ENCODE peak calls at places on chromosome 19, in four cellular contexts. One of them, this sample, is unnamed. For H3K4me1, the result is how much of the 10 kb centered on the place peaks cover.

GRCh38 chr19:3324405-3324856 is 42.0 kb upstream of the NFIC start:
- DNase-seq in PC-9: no peak
- DNase-seq in heart left ventricle: peak
- DNase-seq in A549: no peak
- DNase-seq in this sample: no peak

GRCh38 chr19:48963371-48964204 is 1.5 kb upstream of the FTL start:
- DNase-seq in A549: peak
- DNase-seq in heart left ventricle: peak
- DNase-seq in PC-9: peak
- DNase-seq in this sample: no peak

GRCh38 chr19:7860902-7861618 is 13.1 kb downstream of the PRR36 start:
- DNase-seq in heart left ventricle: no peak
- DNase-seq in A549: no peak
- DNase-seq in PC-9: no peak
- DNase-seq in this sample: no peak

GRCh38 chr19:38062959-38063786 is 156.2 kb downstream of the SIPA1L3 start:
- DNase-seq in heart left ventricle: no peak
- DNase-seq in PC-9: no peak
- DNase-seq in A549: no peak
- DNase-seq in this sample: no peak

GRCh38 chr19:18292810-18293641 is 11.6 kb upstream of the JUND start:
- DNase-seq in PC-9: peak
- DNase-seq in heart left ventricle: peak
- DNase-seq in A549: peak
- DNase-seq in this sample: no peak

GRCh38 chr19:4519521-4520277 is 1.4 kb upstream of the PLIN4 start:
- DNase-seq in heart left ventricle: peak
- DNase-seq in A549: no peak
- DNase-seq in PC-9: no peak
- DNase-seq in this sample: peak

GRCh38 chr19:518292-519231 is 11.3 kb downstream of the TPGS1 start:
- DNase-seq in heart left ventricle: no peak
- DNase-seq in PC-9: no peak
- DNase-seq in A549: no peak
- DNase-seq in this sample: no peak

GRCh38 chr19:50167314-50167721 is 4.2 kb upstream of the IZUMO2 start:
- DNase-seq in heart left ventricle: no peak
- DNase-seq in A549: no peak
- DNase-seq in PC-9: peak
- DNase-seq in this sample: no peak

GRCh38 chr19:14434543-14435319 is 1.6 kb downstream of the PKN1 start:
- DNase-seq in PC-9: peak
- DNase-seq in heart left ventricle: peak
- DNase-seq in A549: no peak
- DNase-seq in this sample: no peak

GRCh38 chr19:58511353-58512208 is at the start of gene SLC27A5:
- DNase-seq in heart left ventricle: no peak
- DNase-seq in A549: no peak
- DNase-seq in PC-9: no peak
- DNase-seq in this sample: no peak

GRCh38 chr19:6696239-6696820 is 24.1 kb downstream of the C3 start:
- DNase-seq in heart left ventricle: no peak
- DNase-seq in A549: no peak
- DNase-seq in PC-9: no peak
- DNase-seq in this sample: no peak

GRCh38 chr19:43620061-43621001 is 902 bp upstream of the ZNF428 start:
- DNase-seq in PC-9: no peak
- DNase-seq in A549: no peak
- DNase-seq in heart left ventricle: no peak
- DNase-seq in this sample: no peak

GRCh38 chr19:41694831-41695635 is 7.0 kb upstream of the CEACAM7 start:
- DNase-seq in PC-9: no peak
- DNase-seq in A549: no peak
- DNase-seq in heart left ventricle: no peak
- DNase-seq in this sample: no peak

GRCh38 chr19:49186108-49186507 is 28.5 kb downstream of the TRPM4 start:
- DNase-seq in PC-9: peak
- DNase-seq in A549: no peak
- DNase-seq in heart left ventricle: no peak
- DNase-seq in this sample: no peak

GRCh38 chr19:616732-617526 is 16.4 kb downstream of the POLRMT start:
- DNase-seq in A549: no peak
- DNase-seq in PC-9: no peak
- DNase-seq in heart left ventricle: no peak
- DNase-seq in this sample: no peak

GRCh38 chr19:58476498-58477015 is 405 bp downstream of the ZNF446 start:
- DNase-seq in PC-9: no peak
- DNase-seq in A549: no peak
- DNase-seq in heart left ventricle: no peak
- DNase-seq in this sample: no peak

GRCh38 chr19:1745589-1746031 is 7.7 kb upstream of the ONECUT3 start:
- DNase-seq in PC-9: no peak
- DNase-seq in heart left ventricle: no peak
- DNase-seq in A549: no peak
- DNase-seq in this sample: no peak

GRCh38 chr19:19997656-19998268 is 41.5 kb downstream of the ZNF682 start:
- DNase-seq in heart left ventricle: peak
- DNase-seq in A549: no peak
- DNase-seq in PC-9: no peak
- DNase-seq in this sample: no peak

GRCh38 chr19:39177110-39177699 is 19.6 kb upstream of the NCCRP1 start:
- DNase-seq in heart left ventricle: no peak
- DNase-seq in PC-9: no peak
- DNase-seq in A549: no peak
- DNase-seq in this sample: no peak

GRCh38 chr19:43749152-43749551 is 5.6 kb downstream of the SMG9 start:
- DNase-seq in PC-9: no peak
- DNase-seq in A549: no peak
- DNase-seq in heart left ventricle: no peak
- DNase-seq in this sample: no peak

GRCh38 chr19:18194554-18195238 is 1.7 kb downstream of the MPV17L2 start:
- DNase-seq in heart left ventricle: no peak
- DNase-seq in A549: no peak
- DNase-seq in PC-9: no peak
- DNase-seq in this sample: no peak

GRCh38 chr19:38666662-38667448 is 19.4 kb downstream of the ACTN4 start:
- DNase-seq in A549: no peak
- DNase-seq in PC-9: no peak
- DNase-seq in heart left ventricle: peak
- DNase-seq in this sample: no peak

GRCh38 chr19:426725-427445 is 17.9 kb upstream of the C2CD4C start:
- DNase-seq in heart left ventricle: no peak
- DNase-seq in A549: no peak
- DNase-seq in PC-9: no peak
- DNase-seq in this sample: no peak

GRCh38 chr19:29311391-29311790 is 98.4 kb upstream of the UQCRFS1 start:
- DNase-seq in PC-9: no peak
- DNase-seq in A549: no peak
- DNase-seq in heart left ventricle: no peak
- DNase-seq in this sample: no peak

GRCh38 chr19:30226464-30227070 is 145.6 kb upstream of the ZNF536 start:
- DNase-seq in heart left ventricle: no peak
- DNase-seq in PC-9: no peak
- DNase-seq in A549: peak
- DNase-seq in this sample: no peak

GRCh38 chr19:16850133-16850532 is 20.9 kb downstream of the SIN3B start:
- DNase-seq in A549: no peak
- DNase-seq in heart left ventricle: no peak
- DNase-seq in PC-9: no peak
- DNase-seq in this sample: no peak

GRCh38 chr19:8240274-8241229 is 31.4 kb downstream of the CERS4 start:
- DNase-seq in A549: no peak
- DNase-seq in heart left ventricle: peak
- DNase-seq in PC-9: peak
- DNase-seq in this sample: peak

GRCh38 chr19:13428352-13428751 is 77.9 kb downstream of the CACNA1A start:
- DNase-seq in PC-9: no peak
- DNase-seq in A549: no peak
- DNase-seq in heart left ventricle: no peak
- DNase-seq in this sample: peak

GRCh38 chr19:14375055-14375581 is 6.1 kb upstream of the ADGRE5 start:
- DNase-seq in A549: no peak
- DNase-seq in PC-9: no peak
- DNase-seq in heart left ventricle: peak
- DNase-seq in this sample: no peak

GRCh38 chr19:46954502-46955004 is 65.1 kb upstream of the NPAS1 start:
- DNase-seq in PC-9: no peak
- DNase-seq in heart left ventricle: no peak
- DNase-seq in A549: no peak
- DNase-seq in this sample: no peak
- H3K4me1 ChIP-seq in PC-9: under half
- H3K4me1 ChIP-seq in heart left ventricle: half or more
- H3K4me1 ChIP-seq in A549: half or more
- H3K4me1 ChIP-seq in this sample: under half

GRCh38 chr19:11339254-11340098 is at the start of gene RAB3D:
- DNase-seq in PC-9: peak
- DNase-seq in heart left ventricle: peak
- DNase-seq in A549: peak
- DNase-seq in this sample: peak
- TF ChIP-seq CTCF in PC-9: no peak
- TF ChIP-seq CTCF in heart left ventricle: no peak
- TF ChIP-seq CTCF in A549: no peak
- TF ChIP-seq CTCF in this sample: no peak

GRCh38 chr19:10752237-10752912 is 34.5 kb downstream of the DNM2 start:
- DNase-seq in A549: no peak
- DNase-seq in heart left ventricle: no peak
- DNase-seq in PC-9: no peak
- DNase-seq in this sample: no peak

GRCh38 chr19:10753305-10753704 is 35.4 kb downstream of the DNM2 start:
- DNase-seq in PC-9: no peak
- DNase-seq in A549: no peak
- DNase-seq in heart left ventricle: no peak
- DNase-seq in this sample: no peak

GRCh38 chr19:10749435-10750384 is 31.8 kb downstream of the DNM2 start:
- DNase-seq in heart left ventricle: no peak
- DNase-seq in PC-9: peak
- DNase-seq in A549: no peak
- DNase-seq in this sample: no peak

GRCh38 chr19:10752913-10753285 is 35.0 kb downstream of the DNM2 start:
- DNase-seq in heart left ventricle: no peak
- DNase-seq in PC-9: no peak
- DNase-seq in A549: no peak
- DNase-seq in this sample: no peak

DNA sequence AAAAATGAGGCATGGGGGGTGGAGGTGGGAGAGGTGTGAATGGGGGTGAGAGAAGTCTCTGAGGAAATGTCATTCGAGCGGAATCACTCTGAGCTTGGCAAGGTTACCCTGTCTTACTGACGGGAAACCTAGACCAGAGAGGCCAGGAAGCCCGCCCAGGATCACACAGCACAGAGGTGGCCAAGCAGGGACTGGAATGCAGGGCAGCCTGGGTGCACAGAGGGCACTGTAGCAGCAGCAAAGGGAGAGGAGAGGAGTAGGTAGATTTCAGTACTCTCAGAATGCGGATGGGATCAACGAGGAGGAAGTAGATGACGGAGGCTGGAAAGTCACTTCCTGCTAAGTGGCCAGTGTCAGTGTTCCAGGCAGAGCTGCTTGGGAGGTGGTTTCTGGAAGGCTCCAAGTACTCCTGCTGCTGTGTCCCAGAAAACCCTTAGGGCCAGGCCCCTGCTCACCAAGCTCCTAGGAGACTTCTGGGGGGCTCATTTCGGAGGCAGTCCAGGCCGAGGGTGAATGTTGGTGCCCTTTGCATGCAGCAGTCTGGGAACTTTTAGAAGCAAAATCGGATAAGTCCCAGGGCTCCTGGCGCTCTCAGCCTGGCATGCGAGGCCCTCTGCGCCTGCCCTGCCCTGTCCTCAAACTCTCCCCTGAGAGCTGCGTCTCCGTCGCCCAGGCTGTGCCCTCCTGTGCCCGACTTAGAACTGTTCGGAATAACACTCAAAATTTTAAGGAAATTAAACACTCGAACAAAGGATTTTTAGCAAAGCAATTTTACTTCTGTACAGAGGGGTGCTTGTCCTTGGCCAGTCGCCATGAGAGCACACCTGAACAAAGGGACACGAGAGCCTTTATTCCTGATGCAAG is 33.5 kb downstream of the DNM2 start:
- DNase-seq in heart left ventricle: peak
- DNase-seq in PC-9: no peak
- DNase-seq in A549: no peak
- DNase-seq in this sample: no peak
- H3K4me1 ChIP-seq in heart left ventricle: half or more
- H3K4me1 ChIP-seq in PC-9: under half
- H3K4me1 ChIP-seq in A549: half or more
- H3K4me1 ChIP-seq in this sample: under half

GRCh38 chr19:40603071-40603718 is 2.0 kb downstream of the LTBP4 start:
- DNase-seq in PC-9: no peak
- DNase-seq in A549: no peak
- DNase-seq in heart left ventricle: no peak
- DNase-seq in this sample: peak

GRCh38 chr19:40604647-40605200 is 3.6 kb downstream of the LTBP4 start:
- DNase-seq in A549: no peak
- DNase-seq in PC-9: no peak
- DNase-seq in heart left ventricle: no peak
- DNase-seq in this sample: no peak

GRCh38 chr19:40605201-40605971 is 4.2 kb downstream of the LTBP4 start:
- DNase-seq in A549: peak
- DNase-seq in PC-9: peak
- DNase-seq in heart left ventricle: peak
- DNase-seq in this sample: peak

GRCh38 chr19:40601061-40601973 is at the start of gene LTBP4:
- DNase-seq in A549: no peak
- DNase-seq in heart left ventricle: peak
- DNase-seq in PC-9: no peak
- DNase-seq in this sample: no peak

DNA sequence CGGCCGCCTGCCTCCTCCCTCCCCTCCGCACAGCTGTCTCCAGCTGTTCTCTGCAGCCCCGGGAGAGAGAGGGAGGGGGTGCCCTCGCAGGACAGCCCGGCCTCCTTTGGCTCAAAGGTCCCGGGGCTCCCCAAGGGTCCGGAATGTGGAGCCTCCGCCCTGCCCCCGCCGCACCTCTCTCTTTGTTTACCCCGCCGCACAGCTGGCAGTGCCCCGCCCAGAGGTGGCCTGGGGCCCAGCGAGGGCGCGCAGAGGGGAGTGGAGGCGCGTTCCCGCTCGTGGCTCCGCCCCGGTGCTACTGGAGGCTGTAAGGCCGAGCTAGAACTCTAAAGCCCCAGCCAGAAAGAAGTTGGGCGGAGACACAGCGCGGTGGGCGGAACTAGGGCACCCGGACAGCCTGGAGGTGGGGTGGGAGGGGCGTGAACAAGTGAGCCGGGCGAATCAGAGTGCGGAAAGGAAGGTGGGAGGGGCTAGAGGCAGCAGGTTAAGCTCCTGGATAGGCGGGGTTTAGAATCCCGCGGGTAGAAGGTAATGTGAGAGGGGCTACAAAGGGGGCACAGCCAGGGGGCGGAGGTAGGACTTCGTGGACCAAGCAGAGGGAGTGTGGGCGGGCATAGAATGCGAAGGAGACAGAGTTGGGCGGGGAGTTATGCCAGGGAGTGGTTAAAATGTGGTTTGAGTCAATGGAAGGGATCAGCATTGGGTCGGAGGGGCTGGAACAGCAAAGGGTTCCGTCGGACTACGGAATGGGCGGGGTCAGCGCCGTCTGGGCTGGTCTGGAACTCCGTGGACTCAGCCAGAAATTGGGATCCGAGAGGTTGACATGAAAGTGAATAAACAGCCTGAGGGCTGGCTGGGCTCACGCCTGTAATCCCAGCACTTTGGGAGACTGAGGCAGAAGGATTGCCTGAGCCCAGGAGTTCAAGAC is 2.8 kb downstream of the LTBP4 start:
- DNase-seq in heart left ventricle: peak
- DNase-seq in PC-9: peak
- DNase-seq in A549: peak
- DNase-seq in this sample: peak
- TF ChIP-seq CTCF in heart left ventricle: no peak
- TF ChIP-seq CTCF in PC-9: no peak
- TF ChIP-seq CTCF in A549: no peak
- TF ChIP-seq CTCF in this sample: no peak